ENCODE peak calls at places on chromosomes 3 and 15, in six cellular contexts. V is NB4, O is WTC11, K is Calu3, J is CD14-positive monocyte, A is MM.1S. M is an unnamed sample.

GRCh38 chr15:100571592-100572167 is 30.3 kb downstream of the LINS1 start:
- DNase-seq in V (no peak), O (no peak), K (no peak), J (no peak), A (no peak), M (no peak)

GRCh38 chr3:109874900-109875735 is 537.8 kb upstream of the DPPA4 start:
- DNase-seq in V (no peak), O (no peak), K (no peak), J (no peak), A (peak; percentile 71), M (no peak)

GRCh38 chr3:33991673-33992072 is 193.2 kb downstream of the PDCD6IP start:
- DNase-seq in V (no peak), O (no peak), K (no peak), J (no peak), A (no peak), M (no peak)

GRCh38 chr3:126110431-126111125 is 26.7 kb upstream of the SLC41A3 start:
- DNase-seq in V (no peak), O (no peak), K (no peak), J (no peak), A (no peak), M (no peak)

GRCh38 chr3:197458179-197458707 is 97.5 kb downstream of the BDH1 start:
- DNase-seq in V (peak; percentile 54), O (no peak), K (peak; percentile 66), J (no peak), A (peak; percentile 77), M (no peak)

GRCh38 chr3:105367406-105368213 is 901 bp downstream of the ALCAM start:
- DNase-seq in V (peak; percentile 97), O (peak; percentile 59), K (peak; percentile 57), J (peak; percentile 92), A (peak; percentile 92), M (no peak)

GRCh38 chr15:25481208-25481862 is 42.5 kb upstream of the UBE3A start:
- DNase-seq in V (no peak), O (peak; percentile 42), K (no peak), J (no peak), A (no peak), M (no peak)

GRCh38 chr3:152146461-152146860 is 122.3 kb upstream of the MBNL1 start:
- DNase-seq in V (no peak), O (no peak), K (no peak), J (no peak), A (no peak), M (no peak)

GRCh38 chr3:114081022-114081421 is 24.5 kb downstream of the QTRT2 start:
- DNase-seq in V (no peak), O (no peak), K (no peak), J (no peak), A (no peak), M (no peak)

GRCh38 chr3:155714295-155714718 is 30.6 kb downstream of the PLCH1 start:
- DNase-seq in V (no peak), O (peak; percentile 39), K (peak; percentile 36), J (no peak), A (no peak), M (no peak)

GRCh38 chr15:100873029-100873677 is 6.5 kb upstream of the ALDH1A3 start:
- DNase-seq in V (peak; percentile 92), O (peak; percentile 71), K (peak; percentile 81), J (peak; percentile 63), A (peak; percentile 59), M (peak; percentile 73)

GRCh38 chr3:124648551-124648950 is 81.7 kb upstream of the UMPS start:
- DNase-seq in V (no peak), O (no peak), K (no peak), J (no peak), A (no peak), M (no peak)

GRCh38 chr15:28907338-28907961 is 21.7 kb downstream of the APBA2 start:
- DNase-seq in V (no peak), O (no peak), K (no peak), J (no peak), A (no peak), M (no peak)

DNA sequence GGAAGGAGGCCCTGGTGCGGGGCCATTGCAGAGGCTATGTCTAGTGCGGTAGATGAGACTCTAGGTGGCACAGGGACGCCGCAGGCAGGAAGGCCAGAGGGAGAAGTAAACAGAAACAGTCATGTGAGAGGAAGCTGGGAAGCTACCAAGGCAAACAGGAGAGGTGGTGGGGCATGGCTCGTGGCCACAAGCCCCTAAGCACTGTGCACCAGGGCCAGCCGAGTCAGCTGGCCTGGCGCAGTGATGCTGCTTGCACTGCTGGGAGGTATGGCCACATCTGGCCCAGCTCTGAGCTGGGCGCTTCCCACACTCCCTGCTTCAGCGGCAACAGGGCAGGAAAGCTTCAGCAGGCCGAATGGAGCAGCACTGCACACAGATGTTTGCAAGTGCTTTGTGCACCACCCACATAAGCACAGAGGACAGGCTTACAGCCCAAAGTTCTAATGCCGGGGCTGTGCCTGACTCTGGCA is 76.6 kb downstream of the SRGAP3 start:
- DNase-seq in V (peak; percentile 31), O (no peak), K (no peak), J (no peak), A (no peak), M (no peak)
- TF ChIP-seq CTCF in V (no peak), O (no peak), K (no peak), J (no peak), A (no peak), M (no peak)

GRCh38 chr3:87145553-87145952 is 81.6 kb upstream of the CHMP2B start:
- DNase-seq in V (peak; percentile 50), O (peak; percentile 75), K (peak; percentile 27), J (no peak), A (peak; percentile 16), M (no peak)
- TF ChIP-seq CTCF in V (peak; percentile 54), O (peak; percentile 54), K (no peak), J (no peak), A (peak; percentile 16), M (peak; percentile 25)

GRCh38 chr3:58333206-58334012 is 717 bp downstream of the PXK start:
- DNase-seq in V (peak; percentile 68), O (peak; percentile 52), K (peak; percentile 16), J (no peak), A (peak; percentile 46), M (no peak)
- TF ChIP-seq CTCF in V (no peak), O (no peak), K (no peak), J (no peak), A (peak; percentile 24), M (no peak)

GRCh38 chr15:51192560-51193280 is 98.0 kb upstream of the TNFAIP8L3 start:
- DNase-seq in V (peak; percentile 85), O (peak; percentile 98), K (peak; percentile 94), J (peak; percentile 69), A (peak; percentile 69), M (no peak)
- TF ChIP-seq CTCF in V (peak; percentile 86), O (peak; percentile 96), K (peak; percentile 98), J (peak; percentile 96), A (peak; percentile 96), M (peak; percentile 93)